ENCODE peak calls at places on chromosomes 12 and 14, in four cellular contexts. H is lung, T is HEK293T, A is ureter. F is an unnamed sample.
A peak's percentile ranks its signal among the peaks of the same experiment; 100 is the strongest.

GRCh38 chr12:112179936-112180335 is 54.6 kb downstream of the TRAFD1 start:
- DNase-seq in H (no peak), T (no peak), A (no peak), F (peak; percentile 30)

GRCh38 chr12:101850199-101850598 is 19.4 kb upstream of the GNPTAB start:
- DNase-seq in H (no peak), T (no peak), A (no peak), F (no peak)

GRCh38 chr14:64253672-64254071 is 40.5 kb downstream of the ESR2 start:
- DNase-seq in H (no peak), T (no peak), A (no peak), F (no peak)

GRCh38 chr14:104802120-104802912 is 1.4 kb downstream of the ZBTB42 start:
- DNase-seq in H (no peak), T (no peak), A (no peak), F (no peak)

GRCh38 chr12:109726106-109726497 is 12.5 kb downstream of the FAM222A start:
- DNase-seq in H (no peak), T (no peak), A (no peak), F (no peak)

GRCh38 chr14:96203635-96204034 is 1.0 kb upstream of the BDKRB2 start:
- DNase-seq in H (no peak), T (no peak), A (no peak), F (no peak)

GRCh38 chr12:95473440-95473946 is 459 bp upstream of the METAP2 start:
- DNase-seq in H (peak; percentile 47), T (peak; percentile 45), A (peak; percentile 57), F (peak; percentile 23)

GRCh38 chr14:26548431-26548830 is 49.4 kb downstream of the NOVA1 start:
- DNase-seq in H (no peak), T (no peak), A (no peak), F (no peak)

GRCh38 chr12:2092890-2093289 is 40.1 kb downstream of the CACNA1C start:
- DNase-seq in H (no peak), T (no peak), A (no peak), F (no peak)

GRCh38 chr12:55713721-55714120 is 2.1 kb upstream of the BLOC1S1 start:
- DNase-seq in H (no peak), T (no peak), A (no peak), F (no peak)

GRCh38 chr12:72011374-72011773 is 72.7 kb downstream of the TPH2 start:
- DNase-seq in H (no peak), T (no peak), A (no peak), F (no peak)

F was measured in HuH-7.5.